ENCODE peak calls at places on chromosomes 13 and 19, in nine cellular contexts. R is mesothelial cell of epicardium; T is stimulated activated CD8-positive, alpha-beta memory T cell treated with anti-CD3 and anti-CD28 coated beads, Interleukin-4, amount 100 ng/mL, for 1 hour; S is WTC11; O is RWPE1; E is mammary epithelial cell; K is sciatic nerve; A is neuronal stem cell; C is hepatocyte. P is an unnamed sample.

GRCh38 chr13:37375724-37376123 is 222.8 kb downstream of the POSTN start:
- DNase-seq in R (no peak), T (no peak), S (no peak), O (no peak), E (no peak), K (no peak), A (no peak), C (no peak), P (no peak)

GRCh38 chr19:30064021-30064699 is 122.1 kb downstream of the URI1 start:
- DNase-seq in R (peak; percentile 34), T (no peak), S (no peak), O (no peak), E (no peak), K (peak; percentile 45), A (no peak), C (no peak), P (no peak)

GRCh38 chr19:31316201-31316951 is 32.9 kb downstream of the TSHZ3 start:
- DNase-seq in R (no peak), T (no peak), S (no peak), O (no peak), E (no peak), K (no peak), A (peak; percentile 32), C (no peak), P (no peak)

GRCh38 chr13:80145291-80145690 is 195.6 kb downstream of the SPRY2 start:
- DNase-seq in R (no peak), T (no peak), S (no peak), O (no peak), E (no peak), K (no peak), A (no peak), C (no peak), P (no peak)

GRCh38 chr19:54959840-54960239 is 6.3 kb upstream of the NLRP2 start:
- DNase-seq in R (no peak), T (no peak), S (no peak), O (no peak), E (no peak), K (no peak), A (no peak), C (no peak), P (no peak)

GRCh38 chr13:73957889-73958288 is 176.3 kb downstream of the KLF12 start:
- DNase-seq in R (no peak), T (no peak), S (no peak), O (no peak), E (no peak), K (no peak), A (no peak), C (no peak), P (no peak)

GRCh38 chr19:4130635-4131438 is 6.9 kb upstream of the MAP2K2 start:
- DNase-seq in R (no peak), T (no peak), S (no peak), O (peak; percentile 61), E (peak; percentile 89), K (no peak), A (no peak), C (peak; percentile 76), P (no peak)

GRCh38 chr19:19480688-19481087 is 34.7 kb downstream of the TSSK6 start:
- DNase-seq in R (no peak), T (no peak), S (no peak), O (no peak), E (no peak), K (no peak), A (no peak), C (no peak), P (no peak)

GRCh38 chr19:5850189-5850588 is 1.1 kb downstream of the FUT3 start:
- DNase-seq in R (no peak), T (no peak), S (no peak), O (no peak), E (no peak), K (no peak), A (no peak), C (no peak), P (no peak)

GRCh38 chr19:10427169-10427568 is 6.8 kb downstream of the PDE4A start:
- DNase-seq in R (no peak), T (no peak), S (no peak), O (no peak), E (no peak), K (no peak), A (no peak), C (no peak), P (no peak)

GRCh38 chr13:73657821-73658540 is 476.2 kb downstream of the KLF12 start:
- DNase-seq in R (no peak), T (no peak), S (no peak), O (no peak), E (no peak), K (peak; percentile 64), A (no peak), C (no peak), P (no peak)

GRCh38 chr13:42038661-42039456 is 9.6 kb upstream of the DGKH start:
- DNase-seq in R (no peak), T (no peak), S (no peak), O (no peak), E (no peak), K (no peak), A (no peak), C (no peak), P (no peak)

GRCh38 chr13:41005709-41006108 is 13.4 kb downstream of the ELF1 start:
- DNase-seq in R (no peak), T (no peak), S (no peak), O (no peak), E (no peak), K (no peak), A (no peak), C (no peak), P (no peak)

GRCh38 chr13:20125129-20125782 is 35.6 kb downstream of the GJA3 start:
- DNase-seq in R (no peak), T (no peak), S (no peak), O (peak; percentile 45), E (peak; percentile 62), K (no peak), A (no peak), C (no peak), P (peak; percentile 75)

GRCh38 chr13:102688306-102688973 is 6.4 kb downstream of the METTL21C start:
- DNase-seq in R (no peak), T (no peak), S (no peak), O (no peak), E (no peak), K (no peak), A (no peak), C (no peak), P (no peak)

GRCh38 chr13:110266983-110267382 is 40.0 kb downstream of the COL4A1 start:
- DNase-seq in R (no peak), T (no peak), S (peak; percentile 54), O (no peak), E (no peak), K (peak; percentile 52), A (peak; percentile 58), C (no peak), P (peak; percentile 54)

GRCh38 chr13:34515201-34515600 is 426.9 kb upstream of the NBEA start:
- DNase-seq in R (no peak), T (no peak), S (no peak), O (no peak), E (no peak), K (no peak), A (no peak), C (no peak), P (no peak)

GRCh38 chr19:47406711-47407416 is 12.5 kb downstream of the MEIS3 start:
- DNase-seq in R (peak; percentile 55), T (no peak), S (peak; percentile 73), O (no peak), E (no peak), K (no peak), A (peak; percentile 65), C (peak; percentile 62), P (peak; percentile 84)

GRCh38 chr19:30556230-30556711 is 184.1 kb downstream of the ZNF536 start:
- DNase-seq in R (no peak), T (no peak), S (peak; percentile 46), O (no peak), E (no peak), K (no peak), A (no peak), C (no peak), P (no peak)

GRCh38 chr13:44040754-44041100 is 161.0 kb downstream of the LACC1 start:
- DNase-seq in R (no peak), T (no peak), S (no peak), O (no peak), E (no peak), K (no peak), A (no peak), C (no peak), P (no peak)

GRCh38 chr13:42702726-42703125 is 78.7 kb upstream of the FAM216B start:
- DNase-seq in R (no peak), T (no peak), S (no peak), O (no peak), E (no peak), K (no peak), A (no peak), C (no peak), P (no peak)

GRCh38 chr13:80361883-80362327 is 21.0 kb upstream of the SPRY2 start:
- DNase-seq in R (no peak), T (no peak), S (no peak), O (no peak), E (peak; percentile 66), K (no peak), A (peak; percentile 48), C (peak; percentile 23), P (peak; percentile 83)

GRCh38 chr13:95368998-95369397 is 67.7 kb upstream of the ABCC4 start:
- DNase-seq in R (no peak), T (no peak), S (no peak), O (no peak), E (no peak), K (no peak), A (no peak), C (no peak), P (no peak)

GRCh38 chr13:80363890-80364503 is 23.1 kb upstream of the SPRY2 start:
- DNase-seq in R (no peak), T (no peak), S (no peak), O (peak; percentile 24), E (peak; percentile 5), K (no peak), A (no peak), C (peak; percentile 47), P (no peak)

GRCh38 chr13:74306496-74306895 is 172.3 kb upstream of the KLF12 start:
- DNase-seq in R (no peak), T (no peak), S (no peak), O (no peak), E (no peak), K (no peak), A (no peak), C (no peak), P (no peak)

GRCh38 chr13:44989941-44990340 is 603 bp downstream of the GPALPP1 start:
- DNase-seq in R (no peak), T (no peak), S (no peak), O (no peak), E (peak; percentile 6), K (no peak), A (no peak), C (peak; percentile 14), P (peak; percentile 5)

GRCh38 chr13:25844559-25845434 is 207.0 kb downstream of the SHISA2 start:
- DNase-seq in R (no peak), T (no peak), S (no peak), O (no peak), E (no peak), K (no peak), A (no peak), C (no peak), P (no peak)

GRCh38 chr19:44757735-44758505 is 9.4 kb downstream of the BCL3 start:
- DNase-seq in R (peak; percentile 64), T (no peak), S (peak; percentile 76), O (no peak), E (no peak), K (peak; percentile 89), A (peak; percentile 71), C (peak; percentile 67), P (peak; percentile 90)

GRCh38 chr19:10551698-10552301 is 8.1 kb downstream of the ATG4D start:
- DNase-seq in R (no peak), T (no peak), S (peak; percentile 41), O (no peak), E (peak; percentile 51), K (no peak), A (no peak), C (no peak), P (peak; percentile 45)

GRCh38 chr19:31659897-31660210 is 310.6 kb upstream of the TSHZ3 start:
- DNase-seq in R (no peak), T (no peak), S (no peak), O (no peak), E (peak; percentile 73), K (no peak), A (no peak), C (no peak), P (no peak)

GRCh38 chr13:73428137-73428536 is 369.3 kb downstream of the KLF5 start:
- DNase-seq in R (no peak), T (no peak), S (no peak), O (peak; percentile 69), E (peak; percentile 96), K (no peak), A (no peak), C (peak; percentile 77), P (no peak)

P was measured in cardiac muscle cell.